ENCODE peak calls at places on chromosomes 2 and 18, in eight cellular contexts. A is LNCaP clone FGC, B is endothelial cell, O is fibroblast of mammary gland, V is suprapubic skin, M is Calu3, G is mammary epithelial cell, S is mucosa of descending colon. D is an unnamed sample.

GRCh38 chr18:51617572-51618260 is 420.2 kb upstream of the MEX3C start:
- DNase-seq in A (no peak), B (no peak), O (no peak), V (no peak), M (no peak), G (peak; percentile 35), S (no peak), D (no peak)

GRCh38 chr2:105977807-105978206 is 216.3 kb downstream of the UXS1 start:
- DNase-seq in A (no peak), B (no peak), O (no peak), V (no peak), M (no peak), G (no peak), S (no peak), D (no peak)

GRCh38 chr2:178413472-178414265 is 37.3 kb downstream of the PRKRA start:
- DNase-seq in A (no peak), B (peak; percentile 76), O (peak; percentile 76), V (peak; percentile 87), M (peak; percentile 64), G (peak; percentile 71), S (peak; percentile 66), D (peak; percentile 90)

GRCh38 chr2:158184001-158184400 is 82.3 kb downstream of the UPP2 start:
- DNase-seq in A (no peak), B (no peak), O (no peak), V (no peak), M (no peak), G (no peak), S (no peak), D (no peak)

GRCh38 chr2:26711457-26712155 is 19.1 kb downstream of the KCNK3 start:
- DNase-seq in A (no peak), B (no peak), O (no peak), V (no peak), M (no peak), G (no peak), S (no peak), D (no peak)

GRCh38 chr2:101286684-101287083 is 21.8 kb downstream of the RNF149 start:
- DNase-seq in A (no peak), B (no peak), O (no peak), V (no peak), M (no peak), G (no peak), S (no peak), D (no peak)

GRCh38 chr2:230811508-230811907 is 53.2 kb upstream of the ITM2C start:
- DNase-seq in A (no peak), B (no peak), O (peak; percentile 74), V (no peak), M (no peak), G (no peak), S (no peak), D (no peak)

GRCh38 chr2:120379916-120380893 is 34.3 kb downstream of the INHBB start:
- DNase-seq in A (no peak), B (no peak), O (no peak), V (no peak), M (no peak), G (no peak), S (no peak), D (no peak)

DNA sequence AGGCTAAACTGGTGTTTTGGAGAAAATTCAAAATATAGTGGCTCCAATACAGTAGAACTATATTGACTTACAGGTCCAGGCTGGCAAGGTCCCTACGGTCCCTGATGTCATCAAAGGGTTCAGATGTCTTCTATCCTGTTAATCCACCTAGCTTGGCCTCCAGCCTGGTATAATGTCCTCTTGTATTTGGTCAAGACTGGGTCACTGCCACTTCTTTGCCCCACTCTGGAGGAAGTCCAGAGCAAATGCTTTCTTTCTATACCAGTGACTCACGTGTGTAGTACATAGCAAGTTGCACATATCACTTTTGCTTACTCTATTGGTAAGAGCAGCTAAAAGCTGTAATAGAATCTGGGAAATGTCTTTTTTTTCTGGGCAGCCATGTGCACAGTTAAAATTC is 80.8 kb downstream of the LCLAT1 start:
- DNase-seq in A (peak; percentile 99), B (no peak), O (peak; percentile 23), V (no peak), M (no peak), G (no peak), S (no peak), D (no peak)
- TF ChIP-seq CTCF in A (no peak), B (no peak), O (no peak), V (no peak), M (no peak), G (no peak), S (no peak), D (no peak)

GRCh38 chr2:74835831-74836674 is 2.1 kb downstream of the HK2 start:
- DNase-seq in A (no peak), B (no peak), O (peak; percentile 58), V (no peak), M (no peak), G (peak; percentile 42), S (no peak), D (no peak)

GRCh38 chr2:74834806-74835755 is 1.2 kb downstream of the HK2 start:
- DNase-seq in A (no peak), B (peak; percentile 62), O (peak; percentile 48), V (no peak), M (peak; percentile 73), G (peak; percentile 66), S (peak; percentile 63), D (no peak)

GRCh38 chr2:74828534-74828933 is 5.4 kb upstream of the HK2 start:
- DNase-seq in A (no peak), B (no peak), O (no peak), V (no peak), M (no peak), G (no peak), S (no peak), D (no peak)

GRCh38 chr2:74833418-74834233 is at the start of gene HK2:
- DNase-seq in A (no peak), B (peak; percentile 82), O (peak; percentile 78), V (peak; percentile 87), M (peak; percentile 89), G (peak; percentile 89), S (peak; percentile 92), D (peak; percentile 92)

DNA sequence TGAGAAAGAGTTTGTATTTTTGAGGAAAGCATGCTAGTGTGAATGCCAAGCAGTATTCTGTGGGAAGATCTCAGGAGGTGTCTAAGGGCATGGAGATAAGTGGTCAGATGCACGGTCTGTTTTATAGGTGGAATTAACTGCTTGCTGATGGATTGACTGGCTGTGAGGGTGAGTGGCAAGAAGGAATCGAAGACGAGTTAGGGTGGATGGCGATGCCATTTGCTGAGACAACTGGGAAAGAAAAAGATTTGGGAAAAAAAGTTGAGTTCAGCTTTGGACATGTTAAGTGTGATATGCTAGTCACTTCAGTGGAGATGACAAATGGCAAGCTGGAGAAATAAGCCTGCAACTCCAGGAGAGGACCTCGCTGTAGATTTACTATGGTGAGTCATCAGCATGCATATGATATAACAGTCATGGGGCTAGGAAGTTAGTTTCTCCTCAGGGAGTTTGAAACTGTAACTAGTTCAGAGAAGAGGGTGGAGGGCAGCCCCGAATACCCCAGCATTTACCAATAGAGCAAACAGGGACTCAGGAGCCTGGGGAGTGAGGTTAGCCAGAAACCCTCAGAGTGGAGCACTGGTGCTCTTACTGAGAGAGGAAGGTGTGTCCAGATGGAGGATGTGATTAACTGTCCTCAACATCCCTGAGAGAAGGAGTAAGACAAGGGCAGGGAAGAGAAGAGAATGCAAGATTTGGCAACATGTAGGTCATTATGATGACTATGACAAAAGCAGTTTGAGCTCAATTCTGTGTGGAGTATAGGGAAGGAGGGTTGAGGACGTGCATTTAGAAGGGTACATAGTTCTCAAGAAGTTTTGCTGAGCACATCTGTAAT is 2.0 kb upstream of the HK2 start:
- DNase-seq in A (no peak), B (no peak), O (peak; percentile 60), V (no peak), M (no peak), G (peak; percentile 62), S (no peak), D (no peak)
- TF ChIP-seq CTCF in A (no peak), B (no peak), O (no peak), V (no peak), M (no peak), G (no peak), S (no peak), D (no peak)

GRCh38 chr2:63053889-63054725 is 3.5 kb downstream of the OTX1 start:
- DNase-seq in A (no peak), B (peak; percentile 65), O (no peak), V (no peak), M (no peak), G (no peak), S (peak; percentile 55), D (no peak)
- TF ChIP-seq CTCF in A (no peak), B (peak; percentile 65), O (peak; percentile 11), V (no peak), M (no peak), G (no peak), S (no peak), D (peak; percentile 47)

GRCh38 chr2:83602753-83603152 is 856.3 kb downstream of the SUCLG1 start:
- DNase-seq in A (no peak), B (no peak), O (no peak), V (no peak), M (no peak), G (no peak), S (no peak), D (no peak)
- TF ChIP-seq CTCF in A (peak; percentile 20), B (no peak), O (no peak), V (no peak), M (no peak), G (peak; percentile 19), S (no peak), D (no peak)

GRCh38 chr18:48996901-48997463 is 46.2 kb upstream of the SMAD7 start:
- DNase-seq in A (peak; percentile 65), B (no peak), O (peak; percentile 70), V (no peak), M (peak; percentile 43), G (peak; percentile 91), S (no peak), D (no peak)
- TF ChIP-seq CTCF in A (no peak), B (no peak), O (no peak), V (no peak), M (no peak), G (no peak), S (no peak), D (peak; percentile 24)